ENCODE peak calls at places on chromosomes 3 and 15, in four cellular contexts. Q is cardiac fibroblast, G is ELR, T is iPS-NIHi11. P is an unnamed sample.

GRCh38 chr3:72255191-72255590 is 470.2 kb upstream of the PROK2 start:
- DNase-seq in G (no peak), Q (peak; percentile 25), T (peak; percentile 46), P (no peak)

GRCh38 chr3:118817748-118818165 is 216.9 kb downstream of the IGSF11 start:
- DNase-seq in Q (peak; percentile 69), T (peak; percentile 62), G (peak; percentile 60), P (no peak)

GRCh38 chr3:23648965-23649328 is 156.8 kb upstream of the UBE2E1 start:
- DNase-seq in T (no peak), Q (no peak), G (no peak), P (no peak)

GRCh38 chr15:100201376-100202280 is 140.1 kb downstream of the ADAMTS17 start:
- DNase-seq in T (no peak), Q (no peak), G (no peak), P (no peak)

GRCh38 chr15:67067930-67068542 is 2.6 kb downstream of the SMAD3 start:
- DNase-seq in G (peak; percentile 48), Q (peak; percentile 39), T (no peak), P (no peak)

GRCh38 chr3:30186741-30187219 is 419.6 kb upstream of the TGFBR2 start:
- DNase-seq in G (no peak), T (no peak), Q (no peak), P (no peak)

GRCh38 chr3:59424268-59425010 is 374.6 kb upstream of the CFAP20DC start:
- DNase-seq in T (no peak), Q (peak; percentile 81), G (peak; percentile 30), P (no peak)

GRCh38 chr15:43957724-43958123 is 130.9 kb downstream of the WDR76 start:
- DNase-seq in Q (no peak), G (no peak), T (no peak), P (no peak)

GRCh38 chr15:68782589-68783161 is 38.0 kb downstream of the ANP32A start:
- DNase-seq in Q (no peak), T (no peak), G (no peak), P (no peak)

GRCh38 chr3:27963519-27963918 is 241.4 kb upstream of the EOMES start:
- DNase-seq in T (no peak), G (no peak), Q (no peak), P (no peak)

GRCh38 chr15:57639306-57639705 is 47.6 kb downstream of the MYZAP start:
- DNase-seq in G (no peak), T (no peak), Q (no peak), P (no peak)

GRCh38 chr15:36901012-36901411 is 199.3 kb downstream of the MEIS2 start:
- DNase-seq in G (no peak), Q (no peak), T (no peak), P (no peak)

GRCh38 chr3:110969229-110970211 is 102.1 kb upstream of the NECTIN3 start:
- DNase-seq in G (no peak), Q (no peak), T (no peak), P (no peak)

GRCh38 chr3:129004639-129005295 is 3.7 kb downstream of the EFCC1 start:
- DNase-seq in T (no peak), G (no peak), Q (no peak), P (no peak)

GRCh38 chr3:146780251-146780650 is 175.1 kb upstream of the PLSCR5 start:
- DNase-seq in Q (peak; percentile 47), G (peak; percentile 7), T (no peak), P (no peak)

GRCh38 chr3:125186261-125186770 is 26.2 kb downstream of the SLC12A8 start:
- DNase-seq in Q (no peak), T (no peak), G (no peak), P (no peak)

GRCh38 chr3:138786788-138787276 is 47.9 kb downstream of the PIK3CB start:
- DNase-seq in Q (peak; percentile 78), G (no peak), T (no peak), P (no peak)

GRCh38 chr15:85379403-85380131 is 836 bp upstream of the AKAP13 start:
- DNase-seq in Q (peak; percentile 38), G (peak; percentile 56), T (no peak), P (no peak)

GRCh38 chr3:46628980-46629379 is 16.7 kb downstream of the FAM240A start:
- DNase-seq in Q (no peak), G (no peak), T (no peak), P (no peak)

GRCh38 chr3:135905058-135905724 is 60.3 kb upstream of the PPP2R3A start:
- DNase-seq in T (no peak), G (peak; percentile 51), Q (peak; percentile 40), P (no peak)

GRCh38 chr15:51647128-51647562 is 24.6 kb upstream of the DMXL2 start:
- DNase-seq in T (no peak), Q (peak; percentile 64), G (peak; percentile 74), P (no peak)

GRCh38 chr3:124985358-124985757 is 50.8 kb upstream of the MUC13 start:
- DNase-seq in G (peak; percentile 94), Q (peak; percentile 89), T (no peak), P (peak; percentile 23)

GRCh38 chr15:88401972-88402656 is 65.1 kb downstream of the MRPL46 start:
- DNase-seq in T (peak; percentile 33), G (no peak), Q (no peak), P (no peak)

GRCh38 chr3:144491333-144491732 is 519.7 kb downstream of the DIPK2A start:
- DNase-seq in Q (no peak), T (peak; percentile 31), G (no peak), P (no peak)

GRCh38 chr3:29763115-29763514 is 482.2 kb downstream of the RBMS3 start:
- DNase-seq in Q (no peak), G (no peak), T (no peak), P (no peak)

GRCh38 chr15:82832601-82833209 is 23.3 kb downstream of the WHAMM start:
- DNase-seq in Q (peak; percentile 90), G (peak; percentile 95), T (peak; percentile 27), P (no peak)

GRCh38 chr3:29140706-29141105 is 140.2 kb upstream of the RBMS3 start:
- DNase-seq in T (no peak), G (no peak), Q (peak; percentile 24), P (no peak)

GRCh38 chr15:62287066-62287857 is 122.2 kb upstream of the C2CD4B start:
- DNase-seq in G (peak; percentile 25), T (no peak), Q (peak; percentile 31), P (no peak)

GRCh38 chr15:95574053-95574452 is 756.4 kb upstream of the NR2F2 start:
- DNase-seq in T (no peak), G (no peak), Q (no peak), P (no peak)

GRCh38 chr3:142366434-142366833 is 81.4 kb downstream of the XRN1 start:
- DNase-seq in Q (peak; percentile 18), T (peak; percentile 21), G (peak; percentile 37), P (no peak)

GRCh38 chr3:152302521-152303021 is 33.8 kb downstream of the MBNL1 start:
- DNase-seq in Q (peak; percentile 92), G (peak; percentile 75), T (no peak), P (no peak)

GRCh38 chr3:101690972-101691371 is 4.5 kb upstream of the RPL24 start:
- DNase-seq in Q (no peak), G (no peak), T (no peak), P (no peak)

GRCh38 chr3:16064660-16065414 is 109.6 kb upstream of the GALNT15 start:
- DNase-seq in T (no peak), Q (peak; percentile 97), G (peak; percentile 86), P (no peak)

GRCh38 chr3:52176188-52176752 is 21.7 kb upstream of the ALAS1 start:
- DNase-seq in Q (no peak), T (no peak), G (no peak), P (no peak)

GRCh38 chr3:45907769-45908705 is 21.7 kb downstream of the CCR9 start:
- DNase-seq in Q (peak; percentile 68), T (no peak), G (peak; percentile 29), P (no peak)

GRCh38 chr3:159627634-159628033 is 361.0 kb upstream of the IL12A start:
- DNase-seq in G (no peak), Q (no peak), T (no peak), P (no peak)

GRCh38 chr3:29515451-29515850 is 234.6 kb downstream of the RBMS3 start:
- DNase-seq in T (peak; percentile 21), G (peak; percentile 75), Q (peak; percentile 72), P (no peak)

GRCh38 chr3:115348391-115348790 is 201.3 kb upstream of the ZBTB20 start:
- DNase-seq in Q (no peak), G (no peak), T (no peak), P (no peak)

GRCh38 chr3:133280591-133280990 is 119.3 kb upstream of the BFSP2 start:
- DNase-seq in Q (no peak), T (no peak), G (no peak), P (no peak)